ENCODE peak calls at places on chromosomes 13 and 19, in eight cellular contexts. One of them, this sample, is unnamed.

GRCh38 chr13:106591299-106591698 is 23.4 kb upstream of the ARGLU1 start:
- DNase-seq in GM23338: no peak
- DNase-seq in K562: no peak
- DNase-seq in prostate gland: no peak
- DNase-seq in HCT116: no peak
- DNase-seq in HL-60: no peak
- DNase-seq in esophagus muscularis mucosa: no peak
- DNase-seq in HepG2: peak; percentile 66
- DNase-seq in this sample: no peak

GRCh38 chr19:51354103-51354741 is 12.0 kb downstream of the ETFB start:
- DNase-seq in HL-60: no peak
- DNase-seq in HepG2: peak; percentile 90
- DNase-seq in HCT116: no peak
- DNase-seq in K562: no peak
- DNase-seq in GM23338: no peak
- DNase-seq in prostate gland: no peak
- DNase-seq in esophagus muscularis mucosa: no peak
- DNase-seq in this sample: no peak

GRCh38 chr19:13718733-13719132 is 45.6 kb upstream of the MRI1 start:
- DNase-seq in HCT116: no peak
- DNase-seq in HepG2: no peak
- DNase-seq in prostate gland: no peak
- DNase-seq in HL-60: no peak
- DNase-seq in K562: peak; percentile 17
- DNase-seq in GM23338: peak; percentile 55
- DNase-seq in esophagus muscularis mucosa: no peak
- DNase-seq in this sample: no peak

GRCh38 chr19:37905936-37906867 is at the start of gene WDR87:
- DNase-seq in esophagus muscularis mucosa: no peak
- DNase-seq in HCT116: no peak
- DNase-seq in K562: peak; percentile 49
- DNase-seq in HepG2: peak; percentile 51
- DNase-seq in HL-60: no peak
- DNase-seq in GM23338: peak; percentile 94
- DNase-seq in prostate gland: peak; percentile 41
- DNase-seq in this sample: peak; percentile 92

GRCh38 chr19:35040826-35041547 is 534 bp upstream of the HPN start:
- DNase-seq in K562: peak; percentile 94
- DNase-seq in GM23338: peak; percentile 93
- DNase-seq in HL-60: no peak
- DNase-seq in esophagus muscularis mucosa: peak; percentile 97
- DNase-seq in HepG2: peak; percentile 96
- DNase-seq in prostate gland: peak; percentile 69
- DNase-seq in HCT116: no peak
- DNase-seq in this sample: peak; percentile 92

GRCh38 chr13:28513745-28514144 is 18.8 kb upstream of the FLT1 start:
- DNase-seq in K562: no peak
- DNase-seq in prostate gland: no peak
- DNase-seq in HL-60: no peak
- DNase-seq in HCT116: no peak
- DNase-seq in esophagus muscularis mucosa: no peak
- DNase-seq in GM23338: no peak
- DNase-seq in HepG2: no peak
- DNase-seq in this sample: no peak

GRCh38 chr19:56348289-56348877 is 33.7 kb upstream of the ZSCAN5A start:
- DNase-seq in HCT116: peak; percentile 22
- DNase-seq in GM23338: peak; percentile 67
- DNase-seq in prostate gland: no peak
- DNase-seq in esophagus muscularis mucosa: no peak
- DNase-seq in K562: peak; percentile 68
- DNase-seq in HepG2: no peak
- DNase-seq in HL-60: no peak
- DNase-seq in this sample: no peak

GRCh38 chr13:68350554-68350953 is 1120.4 kb upstream of the PCDH9 start:
- DNase-seq in K562: no peak
- DNase-seq in prostate gland: no peak
- DNase-seq in esophagus muscularis mucosa: no peak
- DNase-seq in GM23338: no peak
- DNase-seq in HepG2: no peak
- DNase-seq in HCT116: no peak
- DNase-seq in HL-60: no peak
- DNase-seq in this sample: no peak

GRCh38 chr19:50325310-50326100 is 3.7 kb downstream of the KCNC3 start:
- DNase-seq in GM23338: peak; percentile 99
- DNase-seq in HL-60: no peak
- DNase-seq in esophagus muscularis mucosa: no peak
- DNase-seq in prostate gland: peak; percentile 46
- DNase-seq in K562: peak; percentile 90
- DNase-seq in HepG2: peak; percentile 84
- DNase-seq in HCT116: peak; percentile 73
- DNase-seq in this sample: peak; percentile 89

GRCh38 chr19:14248578-14249011 is 42.6 kb upstream of the ADGRL1 start:
- DNase-seq in HL-60: no peak
- DNase-seq in K562: no peak
- DNase-seq in HepG2: no peak
- DNase-seq in GM23338: peak; percentile 95
- DNase-seq in esophagus muscularis mucosa: no peak
- DNase-seq in HCT116: no peak
- DNase-seq in prostate gland: peak; percentile 4
- DNase-seq in this sample: peak; percentile 82

GRCh38 chr19:17184381-17184841 is 30.7 kb upstream of the USE1 start:
- DNase-seq in HCT116: no peak
- DNase-seq in prostate gland: no peak
- DNase-seq in HepG2: no peak
- DNase-seq in GM23338: no peak
- DNase-seq in HL-60: no peak
- DNase-seq in K562: no peak
- DNase-seq in esophagus muscularis mucosa: no peak
- DNase-seq in this sample: peak; percentile 89

GRCh38 chr13:21481359-21481758 is 22.3 kb upstream of the ZDHHC20 start:
- DNase-seq in prostate gland: no peak
- DNase-seq in esophagus muscularis mucosa: no peak
- DNase-seq in GM23338: no peak
- DNase-seq in HepG2: no peak
- DNase-seq in HL-60: no peak
- DNase-seq in K562: no peak
- DNase-seq in HCT116: no peak
- DNase-seq in this sample: no peak

GRCh38 chr19:54208784-54209057 is 8.1 kb downstream of the RPS9 start:
- DNase-seq in esophagus muscularis mucosa: no peak
- DNase-seq in HL-60: no peak
- DNase-seq in HCT116: no peak
- DNase-seq in K562: peak; percentile 51
- DNase-seq in GM23338: peak; percentile 38
- DNase-seq in HepG2: no peak
- DNase-seq in prostate gland: no peak
- DNase-seq in this sample: no peak

GRCh38 chr19:56152644-56153043 is 11.6 kb downstream of the ZNF444 start:
- DNase-seq in prostate gland: no peak
- DNase-seq in HepG2: no peak
- DNase-seq in HCT116: no peak
- DNase-seq in esophagus muscularis mucosa: no peak
- DNase-seq in GM23338: no peak
- DNase-seq in HL-60: no peak
- DNase-seq in K562: no peak
- DNase-seq in this sample: no peak

GRCh38 chr13:100131863-100132574 is 43.1 kb downstream of the PCCA start:
- DNase-seq in esophagus muscularis mucosa: no peak
- DNase-seq in GM23338: no peak
- DNase-seq in HCT116: peak; percentile 45
- DNase-seq in HL-60: no peak
- DNase-seq in prostate gland: no peak
- DNase-seq in K562: peak; percentile 70
- DNase-seq in HepG2: peak; percentile 32
- DNase-seq in this sample: no peak
- TF ChIP-seq POLR2AphosphoS5 in esophagus muscularis mucosa: no peak
- TF ChIP-seq POLR2AphosphoS5 in GM23338: no peak
- TF ChIP-seq POLR2AphosphoS5 in HCT116: no peak
- TF ChIP-seq POLR2AphosphoS5 in HL-60: no peak
- TF ChIP-seq POLR2AphosphoS5 in prostate gland: no peak
- TF ChIP-seq POLR2AphosphoS5 in K562: no peak
- TF ChIP-seq POLR2AphosphoS5 in HepG2: no peak
- TF ChIP-seq POLR2AphosphoS5 in this sample: no peak

GRCh38 chr19:41918653-41919244 is 9.5 kb downstream of the ERFL start:
- DNase-seq in HCT116: no peak
- DNase-seq in prostate gland: no peak
- DNase-seq in HepG2: no peak
- DNase-seq in esophagus muscularis mucosa: no peak
- DNase-seq in HL-60: no peak
- DNase-seq in GM23338: no peak
- DNase-seq in K562: no peak
- DNase-seq in this sample: no peak
- H3K27me3 ChIP-seq in HCT116: no peaks in the 10 kb centered on the region
- H3K27me3 ChIP-seq in prostate gland: peaks cover 16% of the 10 kb centered on the region
- H3K27me3 ChIP-seq in HepG2: peaks cover 37% of the 10 kb centered on the region
- H3K27me3 ChIP-seq in esophagus muscularis mucosa: peaks cover 98% of the 10 kb centered on the region
- H3K27me3 ChIP-seq in HL-60: peaks cover 50% of the 10 kb centered on the region
- H3K27me3 ChIP-seq in GM23338: peaks cover 98% of the 10 kb centered on the region
- H3K27me3 ChIP-seq in K562: peaks cover 42% of the 10 kb centered on the region
- H3K27me3 ChIP-seq in this sample: peaks cover 83% of the 10 kb centered on the region

DNA sequence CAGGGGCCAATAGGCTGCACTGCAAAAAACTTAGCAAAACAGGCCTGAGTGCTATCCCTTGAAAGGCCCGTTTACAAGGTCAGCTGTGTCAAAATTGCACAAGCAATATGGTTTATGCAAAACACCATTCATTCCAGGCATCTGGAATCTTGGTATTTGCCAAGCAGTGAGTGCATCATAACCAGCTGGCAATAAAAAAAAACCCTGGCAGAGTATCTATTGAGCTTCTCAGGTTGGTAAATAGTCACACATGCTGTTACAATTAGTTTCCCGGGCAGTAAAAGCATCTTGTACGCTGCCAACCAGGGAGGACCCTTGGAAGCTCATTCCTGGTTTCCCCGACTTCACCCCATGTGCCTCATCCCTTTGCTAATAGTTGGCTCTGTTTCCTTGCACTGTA is 21.3 kb downstream of the ZNF77 start:
- DNase-seq in prostate gland: peak; percentile 54
- DNase-seq in esophagus muscularis mucosa: no peak
- DNase-seq in K562: no peak
- DNase-seq in GM23338: no peak
- DNase-seq in HL-60: no peak
- DNase-seq in HCT116: no peak
- DNase-seq in HepG2: peak; percentile 21
- DNase-seq in this sample: no peak
- TF ChIP-seq POLR2AphosphoS5 in prostate gland: peak; percentile 84
- TF ChIP-seq POLR2AphosphoS5 in esophagus muscularis mucosa: no peak
- TF ChIP-seq POLR2AphosphoS5 in K562: no peak
- TF ChIP-seq POLR2AphosphoS5 in GM23338: no peak
- TF ChIP-seq POLR2AphosphoS5 in HL-60: no peak
- TF ChIP-seq POLR2AphosphoS5 in HCT116: no peak
- TF ChIP-seq POLR2AphosphoS5 in HepG2: no peak
- TF ChIP-seq POLR2AphosphoS5 in this sample: no peak

GRCh38 chr13:111037838-111038397 is 77.2 kb upstream of the ARHGEF7 start:
- DNase-seq in HepG2: no peak
- DNase-seq in K562: no peak
- DNase-seq in esophagus muscularis mucosa: no peak
- DNase-seq in GM23338: peak; percentile 4
- DNase-seq in HCT116: no peak
- DNase-seq in HL-60: no peak
- DNase-seq in prostate gland: no peak
- DNase-seq in this sample: no peak
- H3K27me3 ChIP-seq in HepG2: peaks cover 64% of the 10 kb centered on the region
- H3K27me3 ChIP-seq in K562: no peaks in the 10 kb centered on the region
- H3K27me3 ChIP-seq in esophagus muscularis mucosa: peaks cover 21% of the 10 kb centered on the region
- H3K27me3 ChIP-seq in GM23338: no peaks in the 10 kb centered on the region
- H3K27me3 ChIP-seq in HCT116: no peaks in the 10 kb centered on the region
- H3K27me3 ChIP-seq in HL-60: peaks cover 35% of the 10 kb centered on the region
- H3K27me3 ChIP-seq in prostate gland: no peaks in the 10 kb centered on the region
- H3K27me3 ChIP-seq in this sample: no peaks in the 10 kb centered on the region

GRCh38 chr13:19959831-19960672 is 1.5 kb downstream of the ZMYM2 start:
- DNase-seq in GM23338: peak; percentile 94
- DNase-seq in HL-60: peak; percentile 77
- DNase-seq in prostate gland: peak; percentile 87
- DNase-seq in K562: peak; percentile 81
- DNase-seq in esophagus muscularis mucosa: no peak
- DNase-seq in HCT116: peak; percentile 80
- DNase-seq in HepG2: peak; percentile 90
- DNase-seq in this sample: peak; percentile 96
- TF ChIP-seq POLR2AphosphoS5 in GM23338: peak; percentile 52
- TF ChIP-seq POLR2AphosphoS5 in HL-60: peak; percentile 78
- TF ChIP-seq POLR2AphosphoS5 in prostate gland: peak; percentile 92
- TF ChIP-seq POLR2AphosphoS5 in K562: no peak
- TF ChIP-seq POLR2AphosphoS5 in esophagus muscularis mucosa: peak; percentile 89
- TF ChIP-seq POLR2AphosphoS5 in HCT116: peak; percentile 41
- TF ChIP-seq POLR2AphosphoS5 in HepG2: peak; percentile 53
- TF ChIP-seq POLR2AphosphoS5 in this sample: peak; percentile 84